ENCODE peak calls at places on chromosomes 3 and 15, in seven cellular contexts. P is endothelial cell of umbilical vein, N is endodermal cell, E is astrocyte, B is colonic mucosa, A is K562, Q is H9. R is an unnamed sample. For H3K4me1, the result is how much of the 10 kb centered on the place peaks cover.

GRCh38 chr3:74651239-74651638 is 36.8 kb upstream of the CNTN3 start:
- DNase-seq in B (no peak), Q (no peak), P (no peak), E (peak), N (no peak), A (no peak), R (no peak)

GRCh38 chr3:77055841-77056341 is 16.0 kb downstream of the ROBO2 start:
- DNase-seq in P (no peak), A (no peak), Q (no peak), B (no peak), E (no peak), N (no peak), R (no peak)

GRCh38 chr15:80211976-80212375 is 40.0 kb downstream of the CTXND1 start:
- DNase-seq in N (no peak), E (no peak), A (no peak), Q (no peak), P (no peak), B (no peak), R (no peak)

GRCh38 chr15:26294062-26294689 is 431.0 kb upstream of the ATP10A start:
- DNase-seq in P (no peak), Q (peak), A (no peak), E (no peak), B (no peak), N (peak), R (peak)

GRCh38 chr15:66454143-66454542 is 43.4 kb downstream of the SNAPC5 start:
- DNase-seq in N (no peak), E (no peak), Q (no peak), A (no peak), B (no peak), P (no peak), R (no peak)

GRCh38 chr3:40613306-40613705 is 88.5 kb downstream of the ZNF621 start:
- DNase-seq in N (no peak), P (no peak), A (no peak), E (no peak), B (no peak), Q (no peak), R (no peak)

GRCh38 chr3:56915969-56916586 is 114.3 kb upstream of the ARHGEF3 start:
- DNase-seq in A (no peak), B (no peak), N (peak), Q (peak), P (no peak), E (no peak), R (peak)

GRCh38 chr3:178719036-178719635 is 182.9 kb downstream of the KCNMB2 start:
- DNase-seq in B (peak), E (no peak), P (no peak), N (no peak), Q (no peak), A (no peak), R (no peak)

GRCh38 chr3:126349611-126350501 is 7.4 kb downstream of the KLF15 start:
- DNase-seq in E (no peak), N (no peak), B (no peak), A (no peak), P (no peak), Q (no peak), R (peak)

GRCh38 chr3:41127414-41127813 is 71.9 kb upstream of the CTNNB1 start:
- DNase-seq in Q (no peak), E (no peak), N (no peak), P (no peak), B (no peak), A (no peak), R (no peak)

GRCh38 chr15:77029166-77030041 is 34.5 kb downstream of the PSTPIP1 start:
- DNase-seq in A (peak), Q (peak), B (peak), P (no peak), E (no peak), N (peak), R (peak)

GRCh38 chr15:47504624-47505256 is 212.6 kb upstream of the SEMA6D start:
- DNase-seq in Q (no peak), E (no peak), A (no peak), P (no peak), B (no peak), N (no peak), R (no peak)

GRCh38 chr3:127800508-127800907 is 21.8 kb downstream of the MGLL start:
- DNase-seq in N (no peak), E (peak), B (no peak), A (no peak), Q (no peak), P (peak), R (no peak)

GRCh38 chr3:123755085-123755484 is 129.0 kb downstream of the MYLK start:
- DNase-seq in Q (no peak), E (no peak), A (no peak), B (peak), P (no peak), N (peak), R (peak)

GRCh38 chr15:29364429-29365078 is 94.9 kb upstream of the NSMCE3 start:
- DNase-seq in N (peak), Q (peak), B (no peak), A (no peak), E (peak), P (no peak), R (no peak)

GRCh38 chr15:80234883-80235282 is 17.1 kb downstream of the CTXND1 start:
- DNase-seq in P (peak), N (peak), E (no peak), B (peak), Q (peak), A (peak), R (no peak)

GRCh38 chr3:167110906-167111305 is 269.2 kb downstream of the ZBBX start:
- DNase-seq in N (peak), Q (peak), B (no peak), E (peak), P (no peak), A (no peak), R (no peak)

GRCh38 chr3:32037932-32038271 is 56.4 kb downstream of the ZNF860 start:
- DNase-seq in B (no peak), A (no peak), N (no peak), Q (no peak), E (no peak), P (no peak), R (no peak)

GRCh38 chr3:153429821-153430220 is 267.8 kb downstream of the RAP2B start:
- DNase-seq in N (no peak), B (no peak), P (peak), A (no peak), Q (no peak), E (no peak), R (no peak)

GRCh38 chr3:187069857-187070516 is 69.3 kb downstream of the RPL39L start:
- DNase-seq in P (no peak), E (no peak), B (no peak), A (no peak), Q (no peak), N (no peak), R (no peak)

GRCh38 chr3:49119036-49119435 is 1.6 kb downstream of the USP19 start:
- DNase-seq in E (peak), N (no peak), B (no peak), P (no peak), Q (no peak), A (no peak), R (no peak)

GRCh38 chr3:35383719-35384555 is 255.4 kb upstream of the ARPP21 start:
- DNase-seq in B (no peak), N (peak), Q (no peak), A (no peak), P (peak), E (peak), R (no peak)

GRCh38 chr15:56871180-56871579 is 47.3 kb upstream of the TCF12 start:
- DNase-seq in A (no peak), N (no peak), Q (no peak), E (peak), P (peak), B (no peak), R (no peak)

GRCh38 chr3:119322523-119323400 is 28.6 kb downstream of the ARHGAP31 start:
- DNase-seq in Q (peak), P (peak), N (peak), A (peak), B (peak), E (peak), R (peak)

GRCh38 chr3:52521881-52522650 is 11.6 kb downstream of the NT5DC2 start:
- DNase-seq in A (no peak), P (no peak), Q (no peak), N (no peak), E (no peak), B (no peak), R (peak)

GRCh38 chr3:66068255-66068654 is 29.5 kb upstream of the MAGI1 start:
- DNase-seq in P (no peak), Q (no peak), A (no peak), N (no peak), B (no peak), E (no peak), R (no peak)

GRCh38 chr3:166304509-166305063 is 467.4 kb upstream of the BCHE start:
- DNase-seq in A (no peak), B (no peak), P (no peak), Q (no peak), E (no peak), N (no peak), R (no peak)

GRCh38 chr3:61563614-61564404 is 2.4 kb downstream of the PTPRG start:
- DNase-seq in N (peak), B (peak), E (no peak), P (peak), Q (no peak), A (no peak), R (peak)

GRCh38 chr3:186024210-186024609 is 84.7 kb downstream of the ETV5 start:
- DNase-seq in N (no peak), P (no peak), E (peak), A (no peak), Q (no peak), B (no peak), R (no peak)

GRCh38 chr3:157131861-157132260 is 28.1 kb downstream of the CCNL1 start:
- DNase-seq in A (no peak), E (peak), Q (no peak), N (no peak), P (peak), B (no peak), R (no peak)

GRCh38 chr3:155262295-155262694 is 31.2 kb downstream of the STRIT1 start:
- DNase-seq in Q (no peak), E (no peak), P (no peak), A (no peak), N (no peak), B (no peak), R (no peak)

GRCh38 chr15:83911345-83911744 is 257.4 kb downstream of the ADAMTSL3 start:
- DNase-seq in A (no peak), Q (no peak), P (no peak), N (no peak), B (no peak), E (no peak), R (no peak)

GRCh38 chr3:129567932-129568331 is 25.0 kb downstream of the H1-8 start:
- DNase-seq in Q (no peak), N (no peak), E (no peak), A (no peak), B (no peak), P (no peak), R (no peak)

GRCh38 chr3:64620020-64620419 is 67.8 kb downstream of the ADAMTS9 start:
- DNase-seq in N (no peak), E (no peak), P (no peak), B (no peak), A (no peak), Q (no peak), R (no peak)

GRCh38 chr3:122615303-122615702 is 37.9 kb downstream of the PARP15 start:
- DNase-seq in E (no peak), A (no peak), P (no peak), N (peak), Q (no peak), B (no peak), R (no peak)

GRCh38 chr3:31412832-31413231 is 119.9 kb upstream of the STT3B start:
- DNase-seq in A (no peak), E (peak), Q (no peak), P (no peak), B (no peak), N (no peak), R (no peak)

GRCh38 chr3:78634316-78634715 is 1133.5 kb downstream of the ROBO1 start:
- DNase-seq in A (no peak), Q (no peak), N (no peak), B (no peak), P (no peak), E (peak), R (no peak)

GRCh38 chr3:38318766-38319671 is 27.6 kb upstream of the XYLB start:
- DNase-seq in Q (no peak), A (no peak), E (no peak), P (no peak), B (no peak), N (no peak), R (no peak)

GRCh38 chr3:9933561-9934234 is at the start of gene CRELD1:
- DNase-seq in Q (peak), P (peak), N (peak), B (peak), E (peak), A (peak), R (peak)

GRCh38 chr3:126542340-126543241 is 16.1 kb downstream of the C3orf22 start:
- DNase-seq in B (peak), Q (peak), E (no peak), A (no peak), P (no peak), N (peak), R (peak)

GRCh38 chr3:182618085-182618732 is 175.1 kb upstream of the ATP11B start:
- DNase-seq in P (peak), Q (no peak), E (peak), B (no peak), N (no peak), A (no peak), R (no peak)
- TF ChIP-seq CTCF in P (no peak), Q (peak), E (peak), B (peak), N (peak), A (peak), R (peak)

GRCh38 chr3:194740859-194741486 is 55.3 kb downstream of the FAM43A start:
- DNase-seq in B (no peak), N (peak), P (peak), Q (no peak), A (no peak), E (peak), R (no peak)

GRCh38 chr3:194738254-194739093 is 52.8 kb downstream of the FAM43A start:
- DNase-seq in E (peak), A (no peak), Q (no peak), B (no peak), N (no peak), P (peak), R (no peak)

GRCh38 chr3:194739498-194740284 is 54.0 kb downstream of the FAM43A start:
- DNase-seq in P (peak), A (no peak), E (peak), N (no peak), B (no peak), Q (no peak), R (no peak)

GRCh38 chr3:194736277-194736895 is 50.7 kb downstream of the FAM43A start:
- DNase-seq in B (no peak), A (no peak), Q (no peak), N (no peak), E (no peak), P (no peak), R (no peak)

GRCh38 chr3:194736896-194737600 is 51.4 kb downstream of the FAM43A start:
- DNase-seq in E (no peak), N (no peak), A (no peak), P (no peak), Q (no peak), B (no peak), R (no peak)
- H3K9ac ChIP-seq in E (no peak), N (no peak), A (no peak), P (no peak), Q (no peak), B (no peak), R (no peak)

GRCh38 chr3:29141197-29141911 is 139.5 kb upstream of the RBMS3 start:
- DNase-seq in E (no peak), B (no peak), A (no peak), P (peak), Q (no peak), N (no peak), R (no peak)
- H3K4me1 ChIP-seq in E (under half), B (under half), A (under half), P (under half), Q (under half), N (under half), R (under half)

GRCh38 chr15:86139828-86140227 is 60.2 kb downstream of the AGBL1 start:
- DNase-seq in B (no peak), Q (peak), P (no peak), E (no peak), N (peak), A (peak), R (no peak)
- TF ChIP-seq CTCF in B (no peak), Q (peak), P (no peak), E (peak), N (peak), A (peak), R (no peak)

GRCh38 chr15:89654847-89655805 is at the start of gene KIF7:
- DNase-seq in N (peak), E (peak), A (peak), B (no peak), Q (peak), P (peak), R (no peak)
- H3K9ac ChIP-seq in N (peak), E (peak), A (peak), B (peak), Q (peak), P (peak), R (no peak)

DNA sequence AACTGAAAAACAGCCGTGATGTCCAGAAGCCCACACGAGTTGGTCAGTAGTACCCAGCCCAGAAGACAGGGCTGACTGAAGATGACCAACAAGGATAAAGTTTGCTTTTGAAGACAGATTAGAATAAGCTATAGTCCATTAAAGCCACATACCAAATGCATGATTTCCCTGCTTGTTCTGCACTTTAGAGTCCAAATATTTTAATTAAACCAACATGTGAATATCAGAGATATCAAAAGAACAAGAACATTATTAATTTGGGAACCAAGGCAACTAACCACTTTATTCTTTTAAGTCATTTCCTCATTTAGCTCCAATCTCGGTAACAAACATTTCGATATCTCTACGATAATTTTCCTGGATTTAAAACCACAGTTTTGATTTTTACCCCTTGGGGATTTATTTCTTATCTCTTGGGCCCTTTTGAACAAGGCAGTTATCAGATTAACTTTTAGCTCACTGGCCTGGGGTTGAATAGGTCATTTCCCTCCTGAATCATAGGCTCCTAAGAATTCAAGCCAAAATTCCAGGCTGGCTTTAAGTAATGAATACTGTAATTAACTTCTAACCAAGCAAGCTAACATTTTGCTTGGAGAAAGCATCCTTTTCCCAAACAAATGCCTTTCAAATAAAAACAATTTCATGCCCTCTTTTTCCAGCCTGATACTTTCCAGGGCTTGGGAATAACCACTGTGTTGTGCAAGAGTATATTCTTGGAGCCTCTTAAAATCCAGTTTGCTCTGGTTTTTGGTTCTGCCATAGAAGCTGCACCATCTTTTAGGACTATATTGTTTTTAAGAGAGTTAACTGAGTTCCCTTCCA is 102.9 kb upstream of the NR2E3 start:
- DNase-seq in A (no peak), B (no peak), E (peak), Q (no peak), P (peak), N (no peak), R (no peak)
- H3K4me1 ChIP-seq in A (under half), B (under half), E (under half), Q (under half), P (under half), N (under half), R (under half)